ENCODE peak calls at places on chromosomes 6 and 20, in seven cellular contexts. K is right cardiac atrium, S is transverse colon, W is thoracic aorta, D is stomach, T is uterus, F is body of pancreas. Y is an unnamed sample.

GRCh38 chr20:48877299-48877698 is 44.2 kb upstream of the ARFGEF2 start:
- DNase-seq in S (no peak), F (no peak), T (no peak), D (no peak), W (no peak), K (no peak), Y (peak)

GRCh38 chr6:138410048-138410735 is 6.2 kb downstream of the HEBP2 start:
- DNase-seq in W (no peak), D (no peak), F (no peak), T (peak), K (peak), S (no peak), Y (peak)

GRCh38 chr20:43513298-43514061 is 6.0 kb downstream of the L3MBTL1 start:
- DNase-seq in F (no peak), S (no peak), D (no peak), T (no peak), K (no peak), W (no peak), Y (no peak)

GRCh38 chr20:41618807-41619294 is 674 bp upstream of the CHD6 start:
- DNase-seq in K (no peak), D (peak), T (no peak), S (no peak), W (no peak), F (no peak), Y (peak)

GRCh38 chr6:122580731-122581130 is 29.5 kb upstream of the PKIB start:
- DNase-seq in F (no peak), W (no peak), T (no peak), K (no peak), D (no peak), S (no peak), Y (no peak)

GRCh38 chr20:44908987-44909871 is 631 bp upstream of the PABPC1L start:
- DNase-seq in D (no peak), W (no peak), F (no peak), T (no peak), K (no peak), S (no peak), Y (no peak)

GRCh38 chr6:40909811-40910210 is 129.2 kb downstream of the UNC5CL start:
- DNase-seq in W (no peak), D (no peak), F (no peak), S (no peak), K (no peak), T (no peak), Y (no peak)

GRCh38 chr6:43113431-43114260 is 37.5 kb downstream of the PTK7 start:
- DNase-seq in K (no peak), T (peak), W (no peak), D (no peak), S (peak), F (no peak), Y (no peak)

GRCh38 chr20:64154590-64155257 is 9.5 kb upstream of the MYT1 start:
- DNase-seq in W (no peak), D (no peak), T (no peak), K (no peak), F (no peak), S (no peak), Y (no peak)

GRCh38 chr20:59403261-59403961 is 103.0 kb downstream of the EDN3 start:
- DNase-seq in T (peak), D (peak), K (peak), W (no peak), F (peak), S (peak), Y (no peak)

GRCh38 chr20:33111306-33111705 is 31.9 kb downstream of the BPIFB4 start:
- DNase-seq in S (no peak), F (no peak), T (no peak), W (no peak), D (no peak), K (no peak), Y (no peak)

GRCh38 chr6:72418495-72418894 is 203.4 kb upstream of the KCNQ5 start:
- DNase-seq in F (no peak), W (no peak), T (no peak), S (no peak), K (no peak), D (no peak), Y (no peak)

GRCh38 chr6:90098025-90098474 is 198.6 kb downstream of the BACH2 start:
- DNase-seq in S (peak), D (no peak), F (peak), T (peak), K (peak), W (peak), Y (peak)

GRCh38 chr20:35698298-35699126 is 640 bp downstream of the NFS1 start:
- DNase-seq in W (no peak), T (no peak), D (peak), F (no peak), S (no peak), K (no peak), Y (peak)

GRCh38 chr6:128365520-128366160 is 154.8 kb downstream of the PTPRK start:
- DNase-seq in S (peak), F (no peak), W (no peak), T (no peak), D (peak), K (no peak), Y (no peak)

GRCh38 chr6:166910601-166911000 is 45.7 kb downstream of the RNASET2 start:
- DNase-seq in D (no peak), F (no peak), T (no peak), W (no peak), S (no peak), K (no peak), Y (no peak)

GRCh38 chr6:154868143-154868594 is 126.9 kb upstream of the TIAM2 start:
- DNase-seq in T (no peak), D (no peak), K (no peak), F (no peak), W (no peak), S (no peak), Y (no peak)

GRCh38 chr6:20338160-20338559 is 63.5 kb upstream of the E2F3 start:
- DNase-seq in S (no peak), K (no peak), F (no peak), W (no peak), D (no peak), T (no peak), Y (no peak)

GRCh38 chr6:151675746-151676459 is 131.6 kb upstream of the ESR1 start:
- DNase-seq in S (peak), W (no peak), T (no peak), D (peak), F (peak), K (peak), Y (no peak)

GRCh38 chr6:105348897-105349296 is 54.0 kb downstream of the PREP start:
- DNase-seq in W (no peak), D (no peak), F (no peak), S (no peak), T (no peak), K (no peak), Y (no peak)

GRCh38 chr6:105345506-105345905 is 57.4 kb downstream of the PREP start:
- DNase-seq in F (no peak), S (no peak), K (no peak), D (no peak), W (no peak), T (no peak), Y (peak)

GRCh38 chr6:105346052-105346451 is 56.8 kb downstream of the PREP start:
- DNase-seq in K (no peak), T (no peak), D (no peak), S (no peak), F (no peak), W (no peak), Y (no peak)

GRCh38 chr6:105344971-105345370 is 57.9 kb downstream of the PREP start:
- DNase-seq in D (no peak), W (no peak), T (no peak), K (no peak), S (no peak), F (no peak), Y (no peak)
- H3K27ac ChIP-seq in D (no peak), W (no peak), T (no peak), K (no peak), S (no peak), F (no peak), Y (peak)

GRCh38 chr6:83192871-83193746 is at the start of the genes PGM3 and RWDD2A:
- DNase-seq in K (peak), W (peak), S (peak), D (peak), F (peak), T (peak), Y (peak)
- H3K27ac ChIP-seq in K (peak), W (peak), S (peak), D (peak), F (peak), T (peak), Y (peak)

GRCh38 chr6:108946695-108947094 is 98.5 kb downstream of the ARMC2 start:
- DNase-seq in K (no peak), F (no peak), T (peak), W (no peak), S (no peak), D (no peak), Y (no peak)
- H3K27ac ChIP-seq in K (peak), F (peak), T (peak), W (peak), S (peak), D (peak), Y (peak)

DNA sequence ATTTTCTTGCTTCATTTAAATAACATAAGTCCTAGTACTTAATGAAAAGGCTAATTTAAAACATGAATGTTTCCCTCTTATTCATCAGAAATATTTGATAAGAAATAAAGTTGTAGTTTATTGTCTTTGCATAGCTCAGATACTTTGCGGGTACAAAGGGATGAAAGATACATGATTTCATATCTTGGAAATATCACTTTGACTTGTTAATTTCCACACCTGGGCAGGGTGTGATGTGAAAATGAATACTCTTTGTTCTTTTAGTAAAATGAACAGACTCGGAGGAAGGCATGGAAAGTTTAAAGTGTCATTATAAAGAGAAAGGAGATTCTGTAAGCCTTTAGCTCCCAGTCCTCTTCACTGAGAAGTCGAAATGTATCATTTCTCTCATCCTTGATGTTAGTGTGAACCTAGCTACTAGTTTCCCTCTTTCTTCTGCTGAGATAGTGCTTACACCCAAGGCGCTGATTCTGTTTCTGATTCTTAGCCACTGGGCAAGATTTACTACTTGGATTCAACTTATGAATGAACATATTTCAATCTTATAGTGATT is 36.7 kb upstream of the AKIRIN2 start:
- DNase-seq in F (no peak), T (no peak), W (no peak), D (no peak), S (no peak), K (no peak), Y (no peak)
- H3K27ac ChIP-seq in F (no peak), T (no peak), W (no peak), D (no peak), S (no peak), K (no peak), Y (no peak)

GRCh38 chr6:5570641-5571040 is 309.3 kb downstream of the FARS2 start:
- DNase-seq in K (no peak), W (no peak), F (no peak), S (no peak), T (no peak), D (no peak), Y (no peak)

GRCh38 chr6:5566718-5567117 is 305.4 kb downstream of the FARS2 start:
- DNase-seq in W (no peak), S (no peak), D (no peak), F (no peak), T (no peak), K (no peak), Y (no peak)

GRCh38 chr6:5567890-5568289 is 306.6 kb downstream of the FARS2 start:
- DNase-seq in K (no peak), D (no peak), W (no peak), T (no peak), S (no peak), F (no peak), Y (no peak)

GRCh38 chr6:5567352-5567751 is 306.0 kb downstream of the FARS2 start:
- DNase-seq in K (no peak), T (no peak), D (no peak), S (no peak), F (no peak), W (no peak), Y (no peak)

DNA sequence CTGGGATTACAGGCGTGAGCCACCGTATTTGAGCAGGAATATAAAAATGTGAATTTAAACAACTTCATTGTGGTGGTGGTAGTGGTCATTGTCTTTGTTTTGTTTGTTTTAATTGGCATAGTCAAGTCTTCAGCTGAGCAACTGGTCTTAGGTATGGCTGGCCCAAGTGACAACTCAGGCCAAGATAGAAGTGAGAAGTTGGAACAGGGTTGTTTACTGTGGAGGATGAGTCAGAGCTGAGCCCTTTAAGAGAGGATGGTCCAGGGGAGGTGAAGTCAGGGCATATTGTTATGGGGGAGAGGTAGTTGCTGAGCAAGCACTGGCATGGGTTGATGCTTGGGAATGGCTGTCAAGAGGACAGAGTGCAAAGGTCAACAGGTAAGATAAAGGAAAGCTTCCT is 308.2 kb downstream of the FARS2 start:
- DNase-seq in S (no peak), T (no peak), F (no peak), D (no peak), W (no peak), K (no peak), Y (no peak)
- H3K27ac ChIP-seq in S (no peak), T (no peak), F (no peak), D (no peak), W (no peak), K (no peak), Y (no peak)

GRCh38 chr6:159117031-159117430 is 52.2 kb upstream of the FNDC1 start:
- DNase-seq in D (no peak), K (no peak), F (no peak), T (no peak), W (no peak), S (no peak), Y (peak)
- H3K27ac ChIP-seq in D (peak), K (peak), F (no peak), T (no peak), W (peak), S (peak), Y (peak)

Y was measured in gastrocnemius medialis.